ENCODE peak calls at places on chromosome 3, in eight cellular contexts. O is ovary, V is stomach, G is tibial nerve, J is IMR-90, Z is breast epithelium, A is esophagus muscularis mucosa, P is uterus. T is an unnamed sample. For H3K36me3, the result is how much of the 10 kb centered on the place peaks cover.

GRCh38 chr3:115876860-115877646 is 253.7 kb downstream of the GAP43 start:
- DNase-seq in O (no peak), V (no peak), G (no peak), J (no peak), Z (no peak), A (no peak), P (no peak), T (no peak)

GRCh38 chr3:148911173-148911572 is 46.1 kb downstream of the CPA3 start:
- DNase-seq in O (no peak), V (no peak), G (no peak), J (no peak), Z (no peak), A (no peak), P (no peak), T (no peak)

GRCh38 chr3:182148360-182148759 is 436.6 kb downstream of the SOX2 start:
- DNase-seq in O (no peak), V (no peak), G (no peak), J (no peak), Z (no peak), A (no peak), P (no peak), T (no peak)

GRCh38 chr3:66625464-66626216 is 124.8 kb upstream of the LRIG1 start:
- DNase-seq in O (no peak), V (no peak), G (no peak), J (peak), Z (no peak), A (no peak), P (no peak), T (no peak)

GRCh38 chr3:129527262-129527661 is 1.2 kb upstream of the RHO start:
- DNase-seq in O (no peak), V (no peak), G (no peak), J (no peak), Z (no peak), A (no peak), P (no peak), T (no peak)

GRCh38 chr3:100465871-100466777 is 26.3 kb upstream of the TMEM45A start:
- DNase-seq in O (no peak), V (no peak), G (no peak), J (no peak), Z (no peak), A (peak), P (no peak), T (no peak)

GRCh38 chr3:94069242-94069813 is 6.5 kb downstream of the NSUN3 start:
- DNase-seq in O (no peak), V (no peak), G (no peak), J (peak), Z (no peak), A (no peak), P (no peak), T (no peak)

GRCh38 chr3:194938845-194939531 is 253.3 kb downstream of the FAM43A start:
- DNase-seq in O (peak), V (no peak), G (peak), J (peak), Z (no peak), A (peak), P (no peak), T (no peak)

GRCh38 chr3:119768668-119769393 is 13.1 kb upstream of the NR1I2 start:
- DNase-seq in O (no peak), V (no peak), G (no peak), J (no peak), Z (no peak), A (no peak), P (no peak), T (no peak)

GRCh38 chr3:4977001-4977888 is 2.0 kb upstream of the BHLHE40 start:
- DNase-seq in O (peak), V (peak), G (peak), J (peak), Z (peak), A (no peak), P (peak), T (peak)

GRCh38 chr3:117665311-117665710 is 955.7 kb downstream of the TUSC7 start:
- DNase-seq in O (no peak), V (peak), G (no peak), J (no peak), Z (peak), A (no peak), P (no peak), T (no peak)

GRCh38 chr3:159620873-159621272 is 367.8 kb upstream of the IL12A start:
- DNase-seq in O (no peak), V (no peak), G (no peak), J (peak), Z (no peak), A (no peak), P (no peak), T (no peak)

GRCh38 chr3:51931756-51932155 is 9.9 kb downstream of the RRP9 start:
- DNase-seq in O (no peak), V (no peak), G (no peak), J (no peak), Z (no peak), A (no peak), P (no peak), T (no peak)

GRCh38 chr3:114632757-114633424 is 339.1 kb downstream of the TIGIT start:
- DNase-seq in O (no peak), V (no peak), G (no peak), J (no peak), Z (no peak), A (no peak), P (no peak), T (no peak)

GRCh38 chr3:34725774-34726173 is 913.6 kb upstream of the ARPP21 start:
- DNase-seq in O (no peak), V (no peak), G (no peak), J (no peak), Z (no peak), A (no peak), P (no peak), T (no peak)

GRCh38 chr3:51941798-51942602 is at the start of the genes PARP3 and RRP9:
- DNase-seq in O (peak), V (peak), G (peak), J (peak), Z (peak), A (peak), P (peak), T (peak)

GRCh38 chr3:131361464-131362421 is 19.8 kb upstream of the NUDT16 start:
- DNase-seq in O (peak), V (peak), G (peak), J (peak), Z (peak), A (no peak), P (peak), T (peak)

GRCh38 chr3:141253811-141254210 is 22.2 kb downstream of the PXYLP1 start:
- DNase-seq in O (no peak), V (no peak), G (no peak), J (no peak), Z (no peak), A (no peak), P (no peak), T (no peak)

GRCh38 chr3:160169139-160169830 is 55.9 kb upstream of the C3orf80 start:
- DNase-seq in O (no peak), V (no peak), G (no peak), J (peak), Z (no peak), A (peak), P (no peak), T (no peak)

GRCh38 chr3:146803746-146804145 is 198.6 kb upstream of the PLSCR5 start:
- DNase-seq in O (no peak), V (no peak), G (peak), J (peak), Z (no peak), A (no peak), P (no peak), T (no peak)

GRCh38 chr3:101117981-101118380 is 124.8 kb upstream of the ABI3BP start:
- DNase-seq in O (no peak), V (no peak), G (no peak), J (peak), Z (no peak), A (no peak), P (no peak), T (no peak)

GRCh38 chr3:139564290-139564861 is 24.8 kb upstream of the RBP1 start:
- DNase-seq in O (peak), V (no peak), G (no peak), J (no peak), Z (no peak), A (peak), P (no peak), T (no peak)

GRCh38 chr3:195441971-195442572 is 748 bp downstream of the ACAP2 start:
- DNase-seq in O (no peak), V (peak), G (peak), J (peak), Z (no peak), A (no peak), P (peak), T (peak)

GRCh38 chr3:81382470-81382869 is 379.0 kb downstream of the GBE1 start:
- DNase-seq in O (no peak), V (no peak), G (no peak), J (no peak), Z (no peak), A (no peak), P (no peak), T (no peak)

GRCh38 chr3:111531446-111531845 is 10.6 kb upstream of the CD96 start:
- DNase-seq in O (no peak), V (no peak), G (no peak), J (peak), Z (no peak), A (no peak), P (no peak), T (no peak)

GRCh38 chr3:129028866-129029265 is 27.8 kb downstream of the EFCC1 start:
- DNase-seq in O (peak), V (no peak), G (no peak), J (no peak), Z (no peak), A (no peak), P (no peak), T (no peak)

GRCh38 chr3:151976211-151977050 is 103.0 kb downstream of the SUCNR1 start:
- DNase-seq in O (no peak), V (no peak), G (no peak), J (peak), Z (no peak), A (no peak), P (no peak), T (no peak)

GRCh38 chr3:139695007-139695406 is 17.2 kb upstream of the NMNAT3 start:
- DNase-seq in O (no peak), V (no peak), G (no peak), J (no peak), Z (no peak), A (no peak), P (no peak), T (no peak)

GRCh38 chr3:58627580-58627894 is 39.0 kb downstream of the FAM3D start:
- DNase-seq in O (peak), V (peak), G (no peak), J (no peak), Z (no peak), A (no peak), P (no peak), T (no peak)

GRCh38 chr3:127614928-127615592 is 13.9 kb upstream of the PODXL2 start:
- DNase-seq in O (no peak), V (no peak), G (no peak), J (no peak), Z (no peak), A (no peak), P (no peak), T (no peak)

GRCh38 chr3:110234831-110235230 is 836.8 kb upstream of the NECTIN3 start:
- DNase-seq in O (no peak), V (no peak), G (no peak), J (peak), Z (no peak), A (no peak), P (no peak), T (no peak)

GRCh38 chr3:48086736-48087470 is 70.7 kb upstream of the MAP4 start:
- DNase-seq in O (no peak), V (no peak), G (no peak), J (peak), Z (no peak), A (no peak), P (no peak), T (no peak)

GRCh38 chr3:29802057-29802456 is 521.2 kb downstream of the RBMS3 start:
- DNase-seq in O (no peak), V (no peak), G (no peak), J (no peak), Z (no peak), A (no peak), P (no peak), T (no peak)

GRCh38 chr3:187208159-187208558 is 10.9 kb downstream of the RTP1 start:
- DNase-seq in O (no peak), V (no peak), G (no peak), J (peak), Z (no peak), A (no peak), P (no peak), T (no peak)

GRCh38 chr3:18223591-18224338 is 201.4 kb downstream of the SATB1 start:
- DNase-seq in O (no peak), V (no peak), G (no peak), J (no peak), Z (no peak), A (no peak), P (no peak), T (peak)

GRCh38 chr3:58630081-58630709 is 36.4 kb downstream of the FAM3D start:
- DNase-seq in O (peak), V (peak), G (peak), J (peak), Z (peak), A (no peak), P (peak), T (peak)

GRCh38 chr3:63662500-63662899 is 10.0 kb downstream of the SNTN start:
- DNase-seq in O (no peak), V (no peak), G (no peak), J (no peak), Z (no peak), A (no peak), P (no peak), T (no peak)

GRCh38 chr3:197881601-197882000 is 68.4 kb upstream of the RPL35A start:
- DNase-seq in O (no peak), V (no peak), G (no peak), J (no peak), Z (no peak), A (no peak), P (no peak), T (no peak)
- H3K36me3 ChIP-seq in O (under half), V (half or more), G (half or more), J (under half), Z (under half), A (under half), P (under half), T (under half)

DNA sequence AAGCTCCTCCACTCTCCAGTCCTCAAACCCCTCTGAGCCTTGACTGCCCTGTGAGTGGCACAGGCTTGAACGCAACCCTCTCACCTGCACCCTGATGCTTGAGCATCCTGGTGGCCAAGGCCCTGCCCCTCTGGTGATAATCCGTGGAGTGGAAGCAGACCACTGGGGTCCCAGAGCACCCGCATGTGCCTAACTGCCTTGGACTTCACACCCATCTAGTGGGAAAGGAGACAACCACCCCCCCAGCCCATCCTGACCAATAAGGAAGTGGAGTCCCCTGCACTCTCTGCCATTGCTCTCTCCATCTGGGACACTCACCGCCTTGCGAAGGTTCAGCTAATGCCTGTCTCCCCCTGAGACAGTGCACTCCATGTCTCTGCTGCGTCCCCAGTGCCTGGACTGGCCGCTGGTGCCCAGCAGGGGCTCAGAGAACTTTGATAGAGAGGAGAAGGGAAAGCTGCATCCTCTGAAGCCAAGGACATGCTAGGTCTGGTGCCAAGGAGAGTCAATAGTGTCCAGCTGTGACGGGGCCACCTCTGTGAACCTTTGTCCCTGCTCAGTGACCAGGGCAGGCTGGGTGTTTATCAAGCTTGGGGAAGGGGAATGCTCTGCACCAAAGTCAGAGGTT is 3.4 kb downstream of the KLF15 start:
- DNase-seq in O (peak), V (no peak), G (no peak), J (no peak), Z (no peak), A (no peak), P (no peak), T (peak)
- TF ChIP-seq POLR2A in O (no peak), V (no peak), G (no peak), J (no peak), Z (no peak), A (no peak), P (no peak), T (no peak)

DNA sequence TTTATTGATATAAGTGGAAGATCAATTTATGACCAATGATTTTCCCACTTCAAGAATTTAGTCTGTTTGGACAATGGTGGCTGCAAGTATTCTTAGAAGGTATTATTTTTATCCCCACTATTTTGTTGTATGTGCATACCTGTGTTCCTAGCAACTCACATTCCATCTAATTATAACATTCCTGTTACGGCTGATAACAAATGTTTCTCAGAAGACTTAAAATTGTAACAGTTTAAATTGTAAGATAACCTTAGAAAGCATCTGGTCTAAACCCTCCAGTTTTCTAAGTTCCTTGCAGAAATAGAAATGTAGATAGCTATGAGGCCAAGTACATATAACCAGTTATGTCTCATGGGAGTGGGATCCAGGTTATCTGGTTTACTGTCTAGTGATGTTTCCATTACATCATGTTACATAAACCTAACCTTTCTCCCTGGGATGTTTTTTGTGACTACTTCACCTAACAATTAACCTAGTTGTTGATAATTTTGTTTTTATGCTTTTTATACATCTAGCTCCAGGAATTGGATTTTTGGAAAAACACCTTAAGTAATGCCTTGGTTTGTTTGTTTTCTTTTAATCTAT is 11.1 kb upstream of the MFN1 start:
- DNase-seq in O (no peak), V (no peak), G (no peak), J (no peak), Z (no peak), A (no peak), P (no peak), T (no peak)
- H3K36me3 ChIP-seq in O (under half), V (half or more), G (half or more), J (under half), Z (under half), A (under half), P (under half), T (half or more)

DNA sequence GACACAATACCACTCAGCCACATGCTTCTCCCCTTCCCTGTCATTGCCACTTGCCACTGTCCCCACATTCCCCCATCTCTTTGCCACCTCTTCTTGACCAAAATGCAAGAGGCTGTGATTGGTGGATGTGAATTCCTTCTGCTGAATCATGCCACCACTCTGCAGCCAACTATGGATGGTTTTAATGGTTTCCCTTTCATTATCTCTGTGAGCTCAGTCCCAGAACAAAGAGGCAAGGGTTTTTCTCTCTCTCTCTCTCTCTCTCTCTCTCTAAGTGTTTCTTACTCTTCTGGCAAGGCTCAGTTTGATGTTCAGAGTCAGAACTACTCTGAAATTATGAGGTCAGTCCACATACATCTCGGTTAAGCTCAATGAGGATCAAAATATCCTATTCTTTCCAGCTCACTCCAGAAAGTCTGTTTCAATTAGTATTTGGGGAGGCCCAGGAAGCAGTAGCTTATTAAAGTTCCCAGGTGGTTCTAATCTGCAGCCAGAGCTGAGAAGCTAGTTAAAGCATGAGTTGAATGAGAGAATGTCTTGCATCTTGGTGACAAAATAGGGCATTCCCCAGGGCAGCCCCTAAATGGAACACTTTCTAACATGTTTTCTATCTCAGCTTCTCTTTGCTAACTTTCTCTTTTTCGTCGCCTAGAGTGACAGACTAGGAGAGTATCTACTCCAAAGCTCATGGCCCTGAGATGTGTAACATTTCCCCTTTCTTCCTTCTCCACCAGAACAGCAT is 8.5 kb upstream of the ILDR1 start:
- DNase-seq in O (no peak), V (no peak), G (no peak), J (peak), Z (no peak), A (no peak), P (no peak), T (no peak)
- TF ChIP-seq POLR2A in O (no peak), V (no peak), G (no peak), J (no peak), Z (no peak), A (no peak), P (no peak), T (no peak)

GRCh38 chr3:184196536-184196935 is 10.5 kb downstream of the ABCF3 start:
- DNase-seq in O (no peak), V (no peak), G (no peak), J (no peak), Z (no peak), A (no peak), P (no peak), T (no peak)

GRCh38 chr3:184188080-184188479 is 2.1 kb downstream of the ABCF3 start:
- DNase-seq in O (no peak), V (no peak), G (no peak), J (no peak), Z (no peak), A (no peak), P (no peak), T (no peak)

GRCh38 chr3:184189421-184189820 is 3.4 kb downstream of the ABCF3 start:
- DNase-seq in O (no peak), V (no peak), G (no peak), J (no peak), Z (no peak), A (no peak), P (no peak), T (no peak)

GRCh38 chr3:184193991-184194539 is 8.1 kb downstream of the ABCF3 start:
- DNase-seq in O (no peak), V (no peak), G (no peak), J (no peak), Z (no peak), A (no peak), P (no peak), T (no peak)

GRCh38 chr3:184192889-184193288 is 6.9 kb downstream of the ABCF3 start:
- DNase-seq in O (no peak), V (no peak), G (no peak), J (no peak), Z (no peak), A (no peak), P (no peak), T (no peak)
- H3K36me3 ChIP-seq in O (under half), V (half or more), G (half or more), J (half or more), Z (under half), A (half or more), P (under half), T (under half)

GRCh38 chr3:106257172-106257571 is 388.4 kb upstream of the CBLB start:
- DNase-seq in O (no peak), V (no peak), G (no peak), J (no peak), Z (no peak), A (no peak), P (no peak), T (no peak)

GRCh38 chr3:106255870-106256248 is 387.0 kb upstream of the CBLB start:
- DNase-seq in O (no peak), V (no peak), G (no peak), J (no peak), Z (no peak), A (no peak), P (no peak), T (peak)

GRCh38 chr3:106261396-106261795 is 392.6 kb upstream of the CBLB start:
- DNase-seq in O (no peak), V (no peak), G (no peak), J (peak), Z (no peak), A (no peak), P (no peak), T (no peak)

GRCh38 chr3:106251160-106251892 is 382.5 kb upstream of the CBLB start:
- DNase-seq in O (no peak), V (no peak), G (no peak), J (no peak), Z (no peak), A (no peak), P (no peak), T (no peak)

GRCh38 chr3:106256249-106256957 is 387.6 kb upstream of the CBLB start:
- DNase-seq in O (no peak), V (no peak), G (no peak), J (no peak), Z (no peak), A (no peak), P (no peak), T (no peak)
- TF ChIP-seq POLR2A in O (no peak), V (no peak), G (no peak), J (no peak), Z (no peak), A (no peak), P (no peak), T (no peak)

T was measured in Peyer's patch.